ENCODE peak calls at places on chromosomes 7 and 10, in five cellular contexts. N is HTR-8/SVneo, K is memory B cell, H is type B pancreatic cell, U is fibroblast of pulmonary artery. Q is an unnamed sample.
A peak's percentile ranks its signal among the peaks of the same experiment; 100 is the strongest.

GRCh38 chr7:49878627-49879026 is 105.2 kb downstream of the VWC2 start:
- DNase-seq in N (no peak), K (no peak), H (no peak), U (no peak), Q (no peak)

GRCh38 chr7:13908667-13909382 is 80.6 kb downstream of the ETV1 start:
- DNase-seq in N (no peak), K (no peak), H (no peak), U (no peak), Q (no peak)

GRCh38 chr7:134767567-134768168 is 11.8 kb upstream of the CALD1 start:
- DNase-seq in N (no peak), K (no peak), H (no peak), U (no peak), Q (peak; percentile 64)

GRCh38 chr7:16419126-16419525 is 2.2 kb downstream of the CRPPA start:
- DNase-seq in N (no peak), K (no peak), H (no peak), U (no peak), Q (no peak)

GRCh38 chr10:43360086-43360485 is 11.3 kb upstream of the FXYD4 start:
- DNase-seq in N (no peak), K (no peak), H (no peak), U (no peak), Q (no peak)

GRCh38 chr10:71995880-71996597 is 31.8 kb downstream of the CHST3 start:
- DNase-seq in N (no peak), K (no peak), H (no peak), U (no peak), Q (no peak)

GRCh38 chr10:84076540-84077195 is 62.6 kb upstream of the GHITM start:
- DNase-seq in N (peak; percentile 24), K (peak; percentile 1), H (no peak), U (peak; percentile 53), Q (peak; percentile 84)

GRCh38 chr7:110308791-110309190 is 782.1 kb upstream of the LRRN3 start:
- DNase-seq in N (no peak), K (no peak), H (no peak), U (no peak), Q (no peak)

Q was measured in esophagus muscularis mucosa.